ENCODE peak calls at places on chromosome 9, in four cellular contexts. V, S, T and K are unnamed samples.

GRCh38 chr9:95880011-95880690 is 4.7 kb downstream of the ERCC6L2 start:
- DNase-seq in V (peak), T (peak), S (no peak), K (no peak)

GRCh38 chr9:29514862-29515261 is 1941.6 kb upstream of the C9orf72 start:
- DNase-seq in S (no peak), T (no peak), V (no peak), K (no peak)

GRCh38 chr9:764105-764524 is 77.4 kb upstream of the DMRT1 start:
- DNase-seq in T (peak), S (peak), V (peak), K (peak)

GRCh38 chr9:110255417-110256141 is 728 bp downstream of the TXN start:
- DNase-seq in T (peak), V (no peak), S (peak), K (peak)

GRCh38 chr9:106860731-106861584 is 2.0 kb upstream of the ZNF462 start:
- DNase-seq in S (peak), V (no peak), T (no peak), K (peak)

GRCh38 chr9:94586316-94586715 is 7.3 kb downstream of the FBP2 start:
- DNase-seq in S (no peak), V (no peak), T (peak), K (no peak)

GRCh38 chr9:133781828-133782135 is 43.6 kb upstream of the SARDH start:
- DNase-seq in V (no peak), T (no peak), S (peak), K (no peak)

GRCh38 chr9:27247756-27248155 is 49.2 kb downstream of the EQTN start:
- DNase-seq in S (no peak), V (peak), T (peak), K (peak)

GRCh38 chr9:13863112-13863511 is 450.8 kb downstream of the NFIB start:
- DNase-seq in V (no peak), S (peak), T (peak), K (no peak)

GRCh38 chr9:22047596-22047995 is 38.5 kb upstream of the CDKN2B start:
- DNase-seq in S (no peak), V (no peak), T (no peak), K (no peak)

GRCh38 chr9:112110773-112111106 is 64.4 kb downstream of the SUSD1 start:
- DNase-seq in S (no peak), V (no peak), T (no peak), K (no peak)

GRCh38 chr9:88990721-88991065 is 575 bp upstream of the S1PR3 start:
- DNase-seq in S (no peak), V (no peak), T (no peak), K (no peak)
- H3K4me3 ChIP-seq in S (peak), V (peak), T (peak), K (no peak)

GRCh38 chr9:126893079-126893478 is 21.5 kb upstream of the RALGPS1 start:
- DNase-seq in T (no peak), S (no peak), V (no peak), K (no peak)
- TF ChIP-seq CTCF in T (peak), S (no peak), V (peak), K (peak)

GRCh38 chr9:137095664-137096517 is 9.1 kb downstream of the MAN1B1 start:
- DNase-seq in T (no peak), V (no peak), S (no peak), K (no peak)
- H3K4me3 ChIP-seq in T (no peak), V (no peak), S (no peak), K (no peak)

GRCh38 chr9:105257767-105258166 is 13.3 kb downstream of the SLC44A1 start:
- DNase-seq in S (no peak), V (no peak), T (no peak), K (no peak)

GRCh38 chr9:105251133-105251532 is 6.7 kb downstream of the SLC44A1 start:
- DNase-seq in V (no peak), S (peak), T (no peak), K (no peak)

GRCh38 chr9:105252405-105252756 is 7.9 kb downstream of the SLC44A1 start:
- DNase-seq in T (no peak), V (no peak), S (no peak), K (no peak)

GRCh38 chr9:105251733-105252404 is 7.4 kb downstream of the SLC44A1 start:
- DNase-seq in T (no peak), S (no peak), V (no peak), K (no peak)

DNA sequence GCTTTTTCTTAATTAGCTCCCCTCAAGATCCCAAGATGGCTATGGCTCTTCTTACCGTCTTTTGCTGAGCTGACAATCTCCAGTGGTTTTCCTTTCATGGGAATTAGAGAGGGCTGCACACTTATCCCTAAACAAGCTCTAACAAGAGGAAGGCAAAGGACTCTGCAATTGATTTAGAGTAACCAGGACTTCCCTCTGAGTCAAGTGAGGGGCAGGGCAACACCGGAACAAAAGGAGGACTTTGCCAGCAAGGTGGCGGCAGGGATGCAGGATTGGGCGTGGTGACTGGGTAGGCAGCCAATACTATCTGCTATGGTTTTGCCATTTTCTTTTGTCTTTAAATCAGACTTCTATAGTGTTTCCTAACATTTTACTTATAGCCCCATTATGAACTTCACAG is 9.8 kb downstream of the SLC44A1 start:
- DNase-seq in T (no peak), S (no peak), V (no peak), K (peak)
- TF ChIP-seq CTCF in T (no peak), S (no peak), V (no peak), K (peak)

DNA sequence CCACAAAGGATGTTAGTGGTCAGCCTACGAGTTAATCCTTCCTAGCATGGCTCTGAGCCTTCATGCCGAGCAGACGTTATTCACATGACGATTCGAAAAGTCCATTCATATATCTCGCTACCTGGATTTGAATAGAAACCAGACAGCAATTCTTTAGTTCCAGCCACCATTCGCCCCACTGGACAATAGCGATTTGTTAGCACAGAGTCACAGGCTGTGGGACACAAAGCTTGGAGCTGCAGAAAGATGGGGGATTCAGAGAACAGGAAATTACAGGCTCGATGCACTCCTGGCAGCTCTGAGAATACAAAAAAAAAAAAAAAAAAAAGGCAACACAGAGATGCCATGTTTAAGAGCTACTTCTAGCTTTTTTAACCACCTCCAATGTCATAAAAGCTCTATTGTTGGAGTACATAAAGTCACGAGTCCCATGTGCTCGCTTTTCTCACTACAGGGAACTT is 110.7 kb downstream of the NR6A1 start:
- DNase-seq in S (no peak), T (peak), V (no peak), K (peak)
- H3K4me3 ChIP-seq in S (peak), T (peak), V (peak), K (peak)

DNA sequence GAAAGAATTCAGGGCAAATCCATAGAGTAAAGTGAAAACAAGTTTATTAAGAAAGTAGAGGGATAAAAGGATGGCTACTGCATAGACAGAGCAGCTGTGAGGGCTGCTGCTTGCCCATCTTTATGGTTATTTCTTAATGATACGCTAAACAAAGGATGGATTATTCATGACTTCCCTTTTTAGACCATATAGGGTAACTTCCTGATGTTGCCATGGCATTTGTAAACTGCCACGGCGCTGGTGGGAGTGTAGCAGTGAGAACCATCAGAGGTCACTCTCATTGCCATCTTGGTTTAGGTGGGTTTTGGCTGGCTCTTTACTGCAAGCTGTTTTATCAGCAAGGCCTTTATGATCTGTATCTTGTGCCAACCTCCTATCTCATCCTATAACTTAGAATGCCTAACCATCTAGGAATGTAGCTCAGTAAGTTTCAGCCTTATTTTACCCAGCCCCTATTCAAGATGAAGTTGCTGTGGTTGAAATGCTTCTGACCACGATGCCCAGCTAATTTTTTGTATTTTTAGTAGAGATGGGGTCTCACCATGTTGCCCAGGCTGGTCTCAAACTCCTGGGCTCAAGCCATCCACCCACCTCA is 42.1 kb downstream of the RFK start:
- DNase-seq in S (no peak), V (no peak), T (no peak), K (peak)
- TF ChIP-seq CTCF in S (no peak), V (no peak), T (no peak), K (no peak)

GRCh38 chr9:114804504-114804903 is 1.3 kb downstream of the TNFSF15 start:
- DNase-seq in T (peak), V (peak), S (no peak), K (peak)
- H3K4me3 ChIP-seq in T (no peak), V (peak), S (no peak), K (no peak)

GRCh38 chr9:136949817-136950655 is 2.0 kb upstream of the LCN12 start:
- DNase-seq in S (peak), V (peak), T (peak), K (peak)
- TF ChIP-seq CTCF in S (no peak), V (no peak), T (no peak), K (peak)

GRCh38 chr9:130262771-130263170 is 2.8 kb upstream of the HMCN2 start:
- DNase-seq in T (no peak), S (no peak), V (no peak), K (no peak)

GRCh38 chr9:130266236-130267098 is 907 bp downstream of the HMCN2 start:
- DNase-seq in V (no peak), S (no peak), T (no peak), K (peak)

GRCh38 chr9:130263601-130264413 is 1.8 kb upstream of the HMCN2 start:
- DNase-seq in S (peak), V (no peak), T (peak), K (peak)

GRCh38 chr9:130265431-130266235 is at the start of gene HMCN2:
- DNase-seq in T (no peak), V (no peak), S (peak), K (peak)

GRCh38 chr9:130264414-130265350 is 878 bp upstream of the HMCN2 start:
- DNase-seq in V (no peak), T (no peak), S (no peak), K (no peak)
- H3K4me3 ChIP-seq in V (no peak), T (no peak), S (no peak), K (no peak)